ENCODE peak calls at places on chromosomes 12 and 14, in five cellular contexts. K is trophoblast cell; D is NCI-H2081; Y is amygdala; A is stimulated activated CD4-positive, alpha-beta T cell treated with anti-CD3 and anti-CD28 coated beads, TNF-alpha, amount 100 ng/mL, for 1 hour. W is an unnamed sample.

GRCh38 chr14:55512421-55512820 is 67.6 kb upstream of the KTN1 start:
- DNase-seq in K (no peak), D (no peak), Y (no peak), A (no peak), W (no peak)

GRCh38 chr14:73240816-73241480 is 3.6 kb downstream of the PAPLN start:
- DNase-seq in K (no peak), D (no peak), Y (no peak), A (no peak), W (no peak)

GRCh38 chr14:61470954-61471279 is 149.5 kb downstream of the PRKCH start:
- DNase-seq in K (no peak), D (no peak), Y (no peak), A (no peak), W (no peak)

GRCh38 chr12:96457191-96457930 is 32.0 kb upstream of the CFAP54 start:
- DNase-seq in K (peak; percentile 76), D (no peak), Y (no peak), A (no peak), W (no peak)

GRCh38 chr14:54447231-54447692 is 6.1 kb upstream of the CNIH1 start:
- DNase-seq in K (peak; percentile 61), D (no peak), Y (no peak), A (no peak), W (no peak)

GRCh38 chr14:104885031-104885972 is 20.2 kb downstream of the CEP170B start:
- DNase-seq in K (no peak), D (no peak), Y (no peak), A (no peak), W (no peak)

GRCh38 chr14:71244341-71244740 is 337.1 kb downstream of the PCNX1 start:
- DNase-seq in K (no peak), D (no peak), Y (no peak), A (no peak), W (no peak)

GRCh38 chr12:10285919-10286318 is 21.8 kb upstream of the KLRD1 start:
- DNase-seq in K (no peak), D (no peak), Y (no peak), A (no peak), W (no peak)

GRCh38 chr12:26648584-26648983 is 184.4 kb downstream of the ITPR2 start:
- DNase-seq in K (peak; percentile 75), D (no peak), Y (no peak), A (no peak), W (no peak)

GRCh38 chr14:74907744-74908143 is 15.3 kb downstream of the RPS6KL1 start:
- DNase-seq in K (no peak), D (no peak), Y (no peak), A (no peak), W (no peak)

GRCh38 chr14:103618999-103619398 is 10.0 kb upstream of the KLC1 start:
- DNase-seq in K (peak; percentile 46), D (no peak), Y (no peak), A (no peak), W (no peak)

GRCh38 chr14:44449694-44450093 is 57.4 kb downstream of the FSCB start:
- DNase-seq in K (peak; percentile 44), D (no peak), Y (no peak), A (no peak), W (no peak)

GRCh38 chr14:68235011-68235410 is 415.4 kb downstream of the RAD51B start:
- DNase-seq in K (no peak), D (no peak), Y (no peak), A (no peak), W (no peak)

GRCh38 chr12:124469193-124469888 is 98.1 kb downstream of the NCOR2 start:
- DNase-seq in K (peak; percentile 59), D (no peak), Y (no peak), A (no peak), W (no peak)

GRCh38 chr12:54126696-54127537 is 61.9 kb downstream of the SMUG1 start:
- DNase-seq in K (no peak), D (no peak), Y (peak; percentile 4), A (no peak), W (no peak)

GRCh38 chr12:122061253-122061652 is 17.3 kb upstream of the MLXIP start:
- DNase-seq in K (no peak), D (no peak), Y (no peak), A (no peak), W (no peak)

GRCh38 chr12:53424626-53425514 is 1.2 kb downstream of the AMHR2 start:
- DNase-seq in K (no peak), D (no peak), Y (no peak), A (no peak), W (no peak)

GRCh38 chr12:26113853-26114719 is 10.8 kb downstream of the BHLHE41 start:
- DNase-seq in K (peak; percentile 92), D (peak; percentile 75), Y (peak; percentile 88), A (peak; percentile 12), W (peak; percentile 77)

GRCh38 chr14:96960598-96961116 is 163.5 kb downstream of the VRK1 start:
- DNase-seq in K (no peak), D (no peak), Y (no peak), A (no peak), W (no peak)

GRCh38 chr12:53215497-53215896 is 8.4 kb upstream of the ITGB7 start:
- DNase-seq in K (no peak), D (no peak), Y (no peak), A (no peak), W (no peak)

GRCh38 chr12:118467576-118467975 is 91.2 kb downstream of the SUDS3 start:
- DNase-seq in K (no peak), D (no peak), Y (no peak), A (no peak), W (no peak)

GRCh38 chr14:95774265-95775160 is 60.6 kb upstream of the TCL1A start:
- DNase-seq in K (peak; percentile 94), D (peak; percentile 62), Y (no peak), A (no peak), W (no peak)

GRCh38 chr14:74495356-74495755 is 1.8 kb downstream of the ISCA2 start:
- DNase-seq in K (no peak), D (no peak), Y (no peak), A (no peak), W (no peak)

GRCh38 chr12:130064999-130065398 is 97.3 kb upstream of the FZD10 start:
- DNase-seq in K (no peak), D (no peak), Y (no peak), A (no peak), W (no peak)

GRCh38 chr14:69612014-69612758 is 790 bp downstream of the SUSD6 start:
- DNase-seq in K (peak; percentile 44), D (no peak), Y (no peak), A (no peak), W (peak; percentile 58)

GRCh38 chr12:10143205-10143604 is 13.2 kb upstream of the CLEC7A start:
- DNase-seq in K (no peak), D (no peak), Y (no peak), A (no peak), W (no peak)

GRCh38 chr14:71089974-71090373 is 182.7 kb downstream of the PCNX1 start:
- DNase-seq in K (no peak), D (no peak), Y (no peak), A (no peak), W (no peak)

GRCh38 chr14:90384543-90384911 is 12.3 kb upstream of the CALM1 start:
- DNase-seq in K (no peak), D (no peak), Y (no peak), A (no peak), W (no peak)

GRCh38 chr12:6612247-6612646 is 5.1 kb upstream of the CHD4 start:
- DNase-seq in K (no peak), D (no peak), Y (no peak), A (no peak), W (no peak)

GRCh38 chr14:101185081-101185835 is 281.7 kb upstream of the RTL1 start:
- DNase-seq in K (no peak), D (no peak), Y (no peak), A (no peak), W (no peak)

GRCh38 chr14:95197498-95198010 is 40.2 kb upstream of the DICER1 start:
- DNase-seq in K (peak; percentile 98), D (no peak), Y (no peak), A (no peak), W (no peak)

GRCh38 chr14:55354500-55354899 is 57.1 kb downstream of the ATG14 start:
- DNase-seq in K (peak; percentile 69), D (peak; percentile 61), Y (no peak), A (peak; percentile 40), W (peak; percentile 46)

GRCh38 chr12:65876898-65877721 is 52.8 kb downstream of the HMGA2 start:
- DNase-seq in K (peak; percentile 60), D (no peak), Y (no peak), A (no peak), W (no peak)